ENCODE peak calls at places on chromosomes 4 and X, in ten cellular contexts. One of them, this sample, is unnamed.

GRCh38 chr4:116599859-116600258 is 485.5 kb downstream of the TRAM1L1 start:
- DNase-seq in T follicular helper cell: no peak
- DNase-seq in iris pigment epithelial cell: no peak
- DNase-seq in sciatic nerve: no peak
- DNase-seq in stimulated activated CD8-positive, alpha-beta memory T cell treated with anti-CD3 and anti-CD28 coated beads, Interleukin-4, amount 100 ng/mL, for 1 hour: no peak
- DNase-seq in NCI-H2171 treated with DMSO at 0.1 percent for 48 hours: no peak
- DNase-seq in GM04504: no peak
- DNase-seq in M059J: no peak
- DNase-seq in EL: no peak
- DNase-seq in coronary artery: no peak
- DNase-seq in this sample: no peak

GRCh38 chr4:102247041-102247440 is 98.2 kb downstream of the SLC39A8 start:
- DNase-seq in EL: peak; percentile 18
- DNase-seq in sciatic nerve: no peak
- DNase-seq in NCI-H2171 treated with DMSO at 0.1 percent for 48 hours: no peak
- DNase-seq in T follicular helper cell: no peak
- DNase-seq in GM04504: no peak
- DNase-seq in iris pigment epithelial cell: peak; percentile 43
- DNase-seq in stimulated activated CD8-positive, alpha-beta memory T cell treated with anti-CD3 and anti-CD28 coated beads, Interleukin-4, amount 100 ng/mL, for 1 hour: no peak
- DNase-seq in coronary artery: no peak
- DNase-seq in M059J: peak; percentile 18
- DNase-seq in this sample: no peak

GRCh38 chr4:27096142-27096824 is 235.6 kb downstream of the STIM2 start:
- DNase-seq in M059J: no peak
- DNase-seq in sciatic nerve: no peak
- DNase-seq in coronary artery: no peak
- DNase-seq in GM04504: no peak
- DNase-seq in EL: no peak
- DNase-seq in stimulated activated CD8-positive, alpha-beta memory T cell treated with anti-CD3 and anti-CD28 coated beads, Interleukin-4, amount 100 ng/mL, for 1 hour: no peak
- DNase-seq in iris pigment epithelial cell: no peak
- DNase-seq in T follicular helper cell: no peak
- DNase-seq in NCI-H2171 treated with DMSO at 0.1 percent for 48 hours: no peak
- DNase-seq in this sample: no peak

GRCh38 chrX:138710311-138710791 is 1.2 kb downstream of the FGF13 start:
- DNase-seq in iris pigment epithelial cell: no peak
- DNase-seq in NCI-H2171 treated with DMSO at 0.1 percent for 48 hours: no peak
- DNase-seq in GM04504: no peak
- DNase-seq in stimulated activated CD8-positive, alpha-beta memory T cell treated with anti-CD3 and anti-CD28 coated beads, Interleukin-4, amount 100 ng/mL, for 1 hour: no peak
- DNase-seq in M059J: no peak
- DNase-seq in coronary artery: peak; percentile 72
- DNase-seq in sciatic nerve: no peak
- DNase-seq in EL: no peak
- DNase-seq in T follicular helper cell: no peak
- DNase-seq in this sample: no peak

GRCh38 chrX:20066968-20067708 is 49.6 kb downstream of the MAP7D2 start:
- DNase-seq in iris pigment epithelial cell: peak; percentile 68
- DNase-seq in EL: peak; percentile 54
- DNase-seq in T follicular helper cell: peak; percentile 9
- DNase-seq in sciatic nerve: no peak
- DNase-seq in coronary artery: no peak
- DNase-seq in M059J: peak; percentile 68
- DNase-seq in NCI-H2171 treated with DMSO at 0.1 percent for 48 hours: peak; percentile 31
- DNase-seq in stimulated activated CD8-positive, alpha-beta memory T cell treated with anti-CD3 and anti-CD28 coated beads, Interleukin-4, amount 100 ng/mL, for 1 hour: no peak
- DNase-seq in GM04504: no peak
- DNase-seq in this sample: no peak

GRCh38 chrX:46791927-46792825 is 33.3 kb upstream of the SLC9A7 start:
- DNase-seq in T follicular helper cell: no peak
- DNase-seq in stimulated activated CD8-positive, alpha-beta memory T cell treated with anti-CD3 and anti-CD28 coated beads, Interleukin-4, amount 100 ng/mL, for 1 hour: no peak
- DNase-seq in sciatic nerve: no peak
- DNase-seq in iris pigment epithelial cell: peak; percentile 92
- DNase-seq in NCI-H2171 treated with DMSO at 0.1 percent for 48 hours: no peak
- DNase-seq in coronary artery: no peak
- DNase-seq in GM04504: peak; percentile 77
- DNase-seq in EL: peak; percentile 86
- DNase-seq in M059J: peak; percentile 97
- DNase-seq in this sample: no peak

GRCh38 chrX:80423744-80424143 is 3.5 kb downstream of the TENT5D start:
- DNase-seq in T follicular helper cell: no peak
- DNase-seq in GM04504: no peak
- DNase-seq in NCI-H2171 treated with DMSO at 0.1 percent for 48 hours: no peak
- DNase-seq in coronary artery: no peak
- DNase-seq in stimulated activated CD8-positive, alpha-beta memory T cell treated with anti-CD3 and anti-CD28 coated beads, Interleukin-4, amount 100 ng/mL, for 1 hour: no peak
- DNase-seq in M059J: no peak
- DNase-seq in sciatic nerve: no peak
- DNase-seq in iris pigment epithelial cell: no peak
- DNase-seq in EL: no peak
- DNase-seq in this sample: no peak

GRCh38 chr4:147788791-147789190 is 56.9 kb downstream of the ARHGAP10 start:
- DNase-seq in sciatic nerve: no peak
- DNase-seq in coronary artery: no peak
- DNase-seq in iris pigment epithelial cell: no peak
- DNase-seq in NCI-H2171 treated with DMSO at 0.1 percent for 48 hours: peak; percentile 55
- DNase-seq in M059J: no peak
- DNase-seq in T follicular helper cell: no peak
- DNase-seq in stimulated activated CD8-positive, alpha-beta memory T cell treated with anti-CD3 and anti-CD28 coated beads, Interleukin-4, amount 100 ng/mL, for 1 hour: no peak
- DNase-seq in EL: no peak
- DNase-seq in GM04504: no peak
- DNase-seq in this sample: no peak

GRCh38 chr4:183905593-183906485 is 732 bp downstream of the STOX2 start:
- DNase-seq in M059J: peak; percentile 9
- DNase-seq in sciatic nerve: peak; percentile 66
- DNase-seq in coronary artery: no peak
- DNase-seq in stimulated activated CD8-positive, alpha-beta memory T cell treated with anti-CD3 and anti-CD28 coated beads, Interleukin-4, amount 100 ng/mL, for 1 hour: no peak
- DNase-seq in NCI-H2171 treated with DMSO at 0.1 percent for 48 hours: peak; percentile 30
- DNase-seq in GM04504: no peak
- DNase-seq in T follicular helper cell: no peak
- DNase-seq in iris pigment epithelial cell: peak; percentile 25
- DNase-seq in EL: no peak
- DNase-seq in this sample: no peak

GRCh38 chr4:137700072-137700471 is 167.8 kb upstream of the PCDH18 start:
- DNase-seq in sciatic nerve: no peak
- DNase-seq in NCI-H2171 treated with DMSO at 0.1 percent for 48 hours: no peak
- DNase-seq in coronary artery: no peak
- DNase-seq in GM04504: no peak
- DNase-seq in stimulated activated CD8-positive, alpha-beta memory T cell treated with anti-CD3 and anti-CD28 coated beads, Interleukin-4, amount 100 ng/mL, for 1 hour: no peak
- DNase-seq in T follicular helper cell: no peak
- DNase-seq in M059J: peak; percentile 2
- DNase-seq in EL: no peak
- DNase-seq in iris pigment epithelial cell: peak; percentile 21
- DNase-seq in this sample: no peak

GRCh38 chr4:89300490-89300889 is 7.1 kb downstream of the GPRIN3 start:
- DNase-seq in stimulated activated CD8-positive, alpha-beta memory T cell treated with anti-CD3 and anti-CD28 coated beads, Interleukin-4, amount 100 ng/mL, for 1 hour: no peak
- DNase-seq in GM04504: no peak
- DNase-seq in NCI-H2171 treated with DMSO at 0.1 percent for 48 hours: no peak
- DNase-seq in T follicular helper cell: no peak
- DNase-seq in EL: no peak
- DNase-seq in sciatic nerve: no peak
- DNase-seq in coronary artery: no peak
- DNase-seq in iris pigment epithelial cell: no peak
- DNase-seq in M059J: no peak
- DNase-seq in this sample: no peak

GRCh38 chr4:105822061-105822460 is 73.2 kb upstream of the NPNT start:
- DNase-seq in T follicular helper cell: no peak
- DNase-seq in sciatic nerve: no peak
- DNase-seq in M059J: no peak
- DNase-seq in coronary artery: no peak
- DNase-seq in stimulated activated CD8-positive, alpha-beta memory T cell treated with anti-CD3 and anti-CD28 coated beads, Interleukin-4, amount 100 ng/mL, for 1 hour: no peak
- DNase-seq in EL: no peak
- DNase-seq in iris pigment epithelial cell: no peak
- DNase-seq in NCI-H2171 treated with DMSO at 0.1 percent for 48 hours: no peak
- DNase-seq in GM04504: no peak
- DNase-seq in this sample: no peak

GRCh38 chr4:77179512-77179911 is 22.5 kb downstream of the CCNG2 start:
- DNase-seq in EL: no peak
- DNase-seq in NCI-H2171 treated with DMSO at 0.1 percent for 48 hours: no peak
- DNase-seq in T follicular helper cell: no peak
- DNase-seq in iris pigment epithelial cell: no peak
- DNase-seq in sciatic nerve: no peak
- DNase-seq in stimulated activated CD8-positive, alpha-beta memory T cell treated with anti-CD3 and anti-CD28 coated beads, Interleukin-4, amount 100 ng/mL, for 1 hour: no peak
- DNase-seq in M059J: no peak
- DNase-seq in coronary artery: no peak
- DNase-seq in GM04504: no peak
- DNase-seq in this sample: no peak

GRCh38 chr4:7861440-7861881 is 78.2 kb downstream of the AFAP1 start:
- DNase-seq in iris pigment epithelial cell: peak; percentile 91
- DNase-seq in coronary artery: no peak
- DNase-seq in EL: peak; percentile 98
- DNase-seq in stimulated activated CD8-positive, alpha-beta memory T cell treated with anti-CD3 and anti-CD28 coated beads, Interleukin-4, amount 100 ng/mL, for 1 hour: no peak
- DNase-seq in M059J: peak; percentile 93
- DNase-seq in sciatic nerve: no peak
- DNase-seq in T follicular helper cell: no peak
- DNase-seq in GM04504: peak; percentile 87
- DNase-seq in NCI-H2171 treated with DMSO at 0.1 percent for 48 hours: peak; percentile 34
- DNase-seq in this sample: no peak

GRCh38 chr4:185165605-185166063 is 22.6 kb downstream of the SLC25A4 start:
- DNase-seq in NCI-H2171 treated with DMSO at 0.1 percent for 48 hours: no peak
- DNase-seq in M059J: peak; percentile 34
- DNase-seq in EL: peak; percentile 44
- DNase-seq in stimulated activated CD8-positive, alpha-beta memory T cell treated with anti-CD3 and anti-CD28 coated beads, Interleukin-4, amount 100 ng/mL, for 1 hour: no peak
- DNase-seq in coronary artery: no peak
- DNase-seq in sciatic nerve: no peak
- DNase-seq in GM04504: no peak
- DNase-seq in iris pigment epithelial cell: peak; percentile 83
- DNase-seq in T follicular helper cell: no peak
- DNase-seq in this sample: no peak